ENCODE peak calls at places on chromosomes 6 and 20, in seven cellular contexts. S is naive thymus-derived CD4-positive, alpha-beta T cell; X is thyroid gland; K is cardiac muscle cell; N is HCT116; Y is esophagus muscularis mucosa; W is A549. Z is an unnamed sample.

GRCh38 chr6:161406633-161407032 is 132.8 kb upstream of the AGPAT4 start:
- DNase-seq in S (no peak), X (no peak), K (no peak), N (peak; percentile 39), Y (no peak), W (no peak), Z (no peak)

GRCh38 chr6:87756858-87757257 is 54.8 kb upstream of the AKIRIN2 start:
- DNase-seq in S (no peak), X (no peak), K (no peak), N (no peak), Y (no peak), W (no peak), Z (no peak)

GRCh38 chr20:59452856-59453255 is 151.5 kb upstream of the PHACTR3 start:
- DNase-seq in S (no peak), X (no peak), K (no peak), N (no peak), Y (no peak), W (no peak), Z (no peak)

GRCh38 chr20:6966721-6967120 is 199.2 kb downstream of the BMP2 start:
- DNase-seq in S (no peak), X (no peak), K (no peak), N (no peak), Y (no peak), W (no peak), Z (no peak)

GRCh38 chr6:161356167-161356844 is 82.4 kb upstream of the AGPAT4 start:
- DNase-seq in S (no peak), X (no peak), K (no peak), N (no peak), Y (no peak), W (no peak), Z (no peak)

GRCh38 chr6:119110601-119111548 is 32.4 kb upstream of the FAM184A start:
- DNase-seq in S (peak; percentile 68), X (peak; percentile 25), K (peak; percentile 62), N (peak; percentile 44), Y (peak; percentile 34), W (no peak), Z (no peak)

GRCh38 chr20:45010399-45010828 is 44.1 kb downstream of the STK4 start:
- DNase-seq in S (no peak), X (no peak), K (no peak), N (no peak), Y (no peak), W (no peak), Z (no peak)

GRCh38 chr6:142374965-142375733 is 73.3 kb downstream of the ADGRG6 start:
- DNase-seq in S (no peak), X (no peak), K (peak; percentile 43), N (peak; percentile 85), Y (no peak), W (peak; percentile 56), Z (no peak)

GRCh38 chr20:46128310-46129151 is 10.4 kb downstream of the CD40 start:
- DNase-seq in S (no peak), X (peak; percentile 39), K (peak; percentile 51), N (no peak), Y (no peak), W (peak; percentile 53), Z (no peak)

GRCh38 chr6:80633412-80633811 is 526.9 kb downstream of the BCKDHB start:
- DNase-seq in S (no peak), X (no peak), K (no peak), N (no peak), Y (no peak), W (no peak), Z (no peak)

GRCh38 chr20:60057123-60057865 is 99.1 kb downstream of the CDH26 start:
- DNase-seq in S (peak; percentile 68), X (peak; percentile 58), K (peak; percentile 82), N (peak; percentile 36), Y (no peak), W (peak; percentile 68), Z (peak; percentile 37)

GRCh38 chr6:82875573-82876185 is 190.0 kb downstream of the UBE3D start:
- DNase-seq in S (no peak), X (no peak), K (no peak), N (peak; percentile 85), Y (peak; percentile 29), W (peak; percentile 21), Z (no peak)

GRCh38 chr6:161536141-161536735 is 262.4 kb upstream of the AGPAT4 start:
- DNase-seq in S (no peak), X (no peak), K (no peak), N (no peak), Y (no peak), W (no peak), Z (no peak)

GRCh38 chr6:105452924-105453756 is 50.3 kb upstream of the PREP start:
- DNase-seq in S (peak; percentile 15), X (no peak), K (no peak), N (no peak), Y (no peak), W (no peak), Z (peak; percentile 16)

GRCh38 chr6:157314705-157315321 is 8.5 kb downstream of the TMEM242 start:
- DNase-seq in S (peak; percentile 51), X (no peak), K (peak; percentile 60), N (peak; percentile 58), Y (peak; percentile 3), W (peak; percentile 40), Z (no peak)

GRCh38 chr6:157322792-157323113 is 566 bp downstream of the TMEM242 start:
- DNase-seq in S (no peak), X (no peak), K (no peak), N (no peak), Y (peak; percentile 17), W (no peak), Z (no peak)

GRCh38 chr6:157312733-157313132 is 10.6 kb downstream of the TMEM242 start:
- DNase-seq in S (no peak), X (no peak), K (no peak), N (no peak), Y (peak; percentile 93), W (no peak), Z (no peak)

GRCh38 chr6:157313531-157314467 is 9.5 kb downstream of the TMEM242 start:
- DNase-seq in S (no peak), X (no peak), K (no peak), N (no peak), Y (peak; percentile 77), W (no peak), Z (no peak)

DNA sequence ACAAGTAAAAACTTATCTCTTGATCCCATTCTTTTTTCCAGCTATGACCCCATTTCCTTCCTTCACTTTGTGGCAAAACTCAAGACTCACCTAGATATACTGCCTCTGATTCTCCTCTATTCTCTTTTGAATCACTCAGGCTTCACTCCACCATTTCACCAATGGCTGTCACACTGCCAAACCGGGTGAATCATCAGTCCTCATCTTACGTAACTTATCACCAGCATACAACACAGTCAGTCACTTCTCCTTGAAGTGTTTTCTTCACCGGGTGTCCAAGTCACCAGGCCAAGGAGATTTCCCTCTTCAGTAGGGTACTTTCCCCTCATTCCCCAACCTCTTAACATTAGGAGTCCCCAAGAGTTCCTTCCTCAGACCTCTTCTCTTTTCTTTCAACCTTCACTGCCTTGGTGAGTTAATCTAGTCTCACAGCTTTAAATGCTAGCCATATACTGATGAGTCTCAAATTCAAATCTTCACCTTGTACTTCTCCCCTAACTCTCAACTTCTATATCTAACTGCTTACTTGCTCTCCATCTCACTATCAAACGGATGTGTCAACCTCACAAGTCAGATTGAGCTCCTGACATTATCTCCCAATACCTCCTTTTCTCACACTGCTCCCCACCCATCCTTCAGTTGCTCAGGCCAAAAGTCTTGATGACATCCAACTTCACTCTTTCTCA is 6.0 kb downstream of the TMEM242 start:
- DNase-seq in S (no peak), X (peak; percentile 87), K (no peak), N (peak; percentile 51), Y (peak; percentile 95), W (peak; percentile 76), Z (no peak)
- H3K9me3 ChIP-seq in S (no peaks in the 10 kb centered on the region), X (no peaks in the 10 kb centered on the region), K (no peaks in the 10 kb centered on the region), N (no peaks in the 10 kb centered on the region), Y (no peaks in the 10 kb centered on the region), W (no peaks in the 10 kb centered on the region), Z (no peaks in the 10 kb centered on the region)

GRCh38 chr6:165186041-165186440 is 123.4 kb downstream of the C6orf118 start:
- DNase-seq in S (no peak), X (no peak), K (no peak), N (no peak), Y (no peak), W (no peak), Z (no peak)
- H3K9me3 ChIP-seq in S (no peaks in the 10 kb centered on the region), X (no peaks in the 10 kb centered on the region), K (no peaks in the 10 kb centered on the region), N (no peaks in the 10 kb centered on the region), Y (no peaks in the 10 kb centered on the region), W (no peaks in the 10 kb centered on the region), Z (peaks cover 3% of the 10 kb centered on the region)

DNA sequence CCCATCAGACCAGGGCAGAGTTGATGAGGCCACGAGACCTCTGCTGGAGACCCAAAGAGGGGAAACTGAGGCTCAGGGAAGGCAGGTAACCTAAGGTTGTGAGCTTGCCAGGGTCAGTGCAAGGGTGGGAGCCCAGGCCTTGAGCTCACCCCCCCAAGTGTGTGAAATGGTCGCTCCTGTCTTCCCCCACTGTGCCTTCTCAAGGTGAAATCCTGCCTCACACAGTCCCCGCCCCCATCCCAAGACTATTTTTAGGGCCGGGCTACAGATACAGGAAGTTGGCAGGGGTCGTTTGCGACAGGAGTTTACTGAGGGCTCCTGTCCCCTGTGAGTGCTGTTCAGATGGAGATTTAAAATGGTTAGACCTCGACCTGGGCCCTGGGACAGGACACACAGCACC is 18.7 kb upstream of the GATA5 start:
- DNase-seq in S (no peak), X (no peak), K (peak; percentile 43), N (no peak), Y (no peak), W (no peak), Z (no peak)
- H3K9me3 ChIP-seq in S (no peaks in the 10 kb centered on the region), X (no peaks in the 10 kb centered on the region), K (no peaks in the 10 kb centered on the region), N (no peaks in the 10 kb centered on the region), Y (no peaks in the 10 kb centered on the region), W (no peaks in the 10 kb centered on the region), Z (no peaks in the 10 kb centered on the region)

DNA sequence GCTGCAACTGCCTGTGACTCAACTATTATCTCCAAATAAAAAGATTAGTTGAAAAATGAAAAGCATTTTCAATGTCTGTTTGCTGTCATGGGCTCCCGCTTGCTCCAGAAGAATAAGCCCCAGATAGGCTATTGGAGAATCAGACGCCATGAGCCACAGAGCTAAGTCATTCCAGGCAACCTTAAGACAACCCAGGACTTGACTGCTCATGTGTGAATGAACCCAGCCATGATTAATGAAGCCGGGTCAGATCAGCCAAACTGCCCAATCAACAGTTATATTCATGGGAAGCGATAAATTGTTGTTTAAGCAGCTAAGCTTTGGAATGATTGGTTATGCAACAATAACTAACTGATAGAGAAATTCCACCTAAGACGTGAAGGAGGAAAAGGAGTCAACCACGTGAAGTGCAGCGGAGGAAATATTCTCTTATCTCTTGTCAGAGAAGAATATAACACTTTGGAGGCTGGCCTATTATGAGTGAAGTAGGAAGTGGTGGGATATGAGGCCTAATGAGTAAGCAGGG is 64.2 kb downstream of the DOK5 start:
- DNase-seq in S (no peak), X (no peak), K (no peak), N (no peak), Y (no peak), W (no peak), Z (no peak)
- H3K9me3 ChIP-seq in S (no peaks in the 10 kb centered on the region), X (no peaks in the 10 kb centered on the region), K (no peaks in the 10 kb centered on the region), N (no peaks in the 10 kb centered on the region), Y (peaks cover 11% of the 10 kb centered on the region), W (no peaks in the 10 kb centered on the region), Z (no peaks in the 10 kb centered on the region)